ENCODE peak calls at places on chromosomes 3 and 15, in ten cellular contexts. R is breast epithelium, D is heart left ventricle, S is A549, U is vagina, F is esophagus squamous epithelium, O is adrenal gland, K is ovary, I is stomach, M is IMR-90. T is an unnamed sample.

GRCh38 chr3:10352146-10352911 is 31.4 kb upstream of the SEC13 start:
- DNase-seq in R (no peak), D (no peak), S (no peak), U (no peak), F (no peak), O (no peak), K (no peak), I (no peak), M (peak; percentile 98), T (no peak)

GRCh38 chr3:142275856-142276255 is 50.5 kb upstream of the GK5 start:
- DNase-seq in R (no peak), D (no peak), S (no peak), U (no peak), F (no peak), O (no peak), K (no peak), I (no peak), M (peak; percentile 96), T (no peak)

GRCh38 chr3:126023390-126023789 is 54.4 kb downstream of the ROPN1B start:
- DNase-seq in R (no peak), D (no peak), S (no peak), U (peak; percentile 84), F (no peak), O (no peak), K (no peak), I (no peak), M (no peak), T (peak; percentile 9)

GRCh38 chr3:101687142-101687931 is 819 bp upstream of the RPL24 start:
- DNase-seq in R (no peak), D (no peak), S (no peak), U (no peak), F (no peak), O (no peak), K (no peak), I (no peak), M (no peak), T (peak; percentile 33)

GRCh38 chr3:77079988-77080585 is 40.2 kb downstream of the ROBO2 start:
- DNase-seq in R (no peak), D (no peak), S (no peak), U (no peak), F (no peak), O (no peak), K (no peak), I (no peak), M (no peak), T (no peak)

GRCh38 chr15:56871180-56871579 is 47.3 kb upstream of the TCF12 start:
- DNase-seq in R (no peak), D (no peak), S (peak; percentile 18), U (no peak), F (no peak), O (no peak), K (no peak), I (no peak), M (peak; percentile 86), T (no peak)

GRCh38 chr15:89964555-89964954 is 36.6 kb upstream of the ZNF710 start:
- DNase-seq in R (no peak), D (no peak), S (no peak), U (no peak), F (no peak), O (peak; percentile 48), K (no peak), I (no peak), M (no peak), T (no peak)

GRCh38 chr15:77597804-77598453 is 34.8 kb downstream of the LINGO1 start:
- DNase-seq in R (no peak), D (no peak), S (no peak), U (no peak), F (no peak), O (no peak), K (no peak), I (no peak), M (no peak), T (no peak)

GRCh38 chr15:71752604-71753289 is 57.6 kb upstream of the NR2E3 start:
- DNase-seq in R (no peak), D (no peak), S (peak; percentile 93), U (no peak), F (no peak), O (peak; percentile 73), K (no peak), I (no peak), M (peak; percentile 94), T (no peak)

GRCh38 chr15:53458736-53459135 is 300.7 kb downstream of the WDR72 start:
- DNase-seq in R (no peak), D (no peak), S (no peak), U (no peak), F (no peak), O (no peak), K (no peak), I (no peak), M (no peak), T (no peak)

GRCh38 chr15:53457479-53457878 is 302.0 kb downstream of the WDR72 start:
- DNase-seq in R (no peak), D (no peak), S (no peak), U (no peak), F (no peak), O (no peak), K (no peak), I (no peak), M (no peak), T (no peak)

GRCh38 chr15:53454535-53454842 is 305.0 kb downstream of the WDR72 start:
- DNase-seq in R (no peak), D (no peak), S (no peak), U (no peak), F (no peak), O (no peak), K (no peak), I (no peak), M (no peak), T (no peak)

GRCh38 chr15:53453253-53454105 is 306.0 kb downstream of the WDR72 start:
- DNase-seq in R (no peak), D (no peak), S (no peak), U (no peak), F (no peak), O (no peak), K (no peak), I (peak; percentile 55), M (no peak), T (no peak)

GRCh38 chr15:53454843-53455721 is 304.4 kb downstream of the WDR72 start:
- DNase-seq in R (no peak), D (no peak), S (peak; percentile 29), U (no peak), F (no peak), O (no peak), K (no peak), I (no peak), M (no peak), T (no peak)
- TF ChIP-seq CTCF in R (no peak), D (no peak), S (no peak), U (no peak), F (no peak), O (no peak), K (no peak), I (no peak), M (no peak), T (no peak)

DNA sequence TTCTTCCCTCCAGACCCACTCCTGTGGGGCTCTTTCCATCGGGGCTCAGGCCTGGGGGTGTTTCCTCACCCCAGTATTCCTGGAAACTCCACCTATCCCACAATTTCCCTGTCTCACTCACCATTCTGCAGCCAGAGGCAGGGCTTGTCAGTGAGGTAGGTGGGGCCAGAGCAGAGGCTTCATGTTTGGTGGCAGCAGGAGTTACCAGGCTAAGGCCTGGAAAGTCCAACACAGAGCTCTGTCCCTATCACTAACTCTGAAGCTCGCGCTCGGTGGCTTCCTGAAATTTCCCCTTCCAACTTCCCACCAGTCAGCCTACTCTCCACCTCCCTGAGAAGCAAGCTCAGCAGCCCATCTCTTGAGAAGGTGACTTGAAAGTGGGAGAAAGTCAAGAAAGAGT is 44.2 kb downstream of the CDC25A start:
- DNase-seq in R (no peak), D (no peak), S (no peak), U (no peak), F (no peak), O (no peak), K (no peak), I (no peak), M (no peak), T (no peak)
- TF ChIP-seq POLR2A in R (no peak), D (no peak), S (no peak), U (no peak), F (no peak), O (no peak), K (no peak), I (no peak), M (no peak), T (no peak)

GRCh38 chr3:73733796-73734195 is 109.1 kb upstream of the PDZRN3 start:
- DNase-seq in R (no peak), D (no peak), S (no peak), U (no peak), F (no peak), O (no peak), K (no peak), I (no peak), M (no peak), T (no peak)

GRCh38 chr3:73727854-73728253 is 103.1 kb upstream of the PDZRN3 start:
- DNase-seq in R (no peak), D (no peak), S (no peak), U (no peak), F (no peak), O (no peak), K (no peak), I (no peak), M (no peak), T (no peak)

GRCh38 chr3:73727117-73727802 is 102.5 kb upstream of the PDZRN3 start:
- DNase-seq in R (no peak), D (no peak), S (no peak), U (no peak), F (no peak), O (peak; percentile 22), K (no peak), I (no peak), M (peak; percentile 83), T (no peak)

GRCh38 chr3:73734376-73734775 is 109.6 kb upstream of the PDZRN3 start:
- DNase-seq in R (no peak), D (no peak), S (no peak), U (no peak), F (no peak), O (no peak), K (no peak), I (no peak), M (no peak), T (no peak)

DNA sequence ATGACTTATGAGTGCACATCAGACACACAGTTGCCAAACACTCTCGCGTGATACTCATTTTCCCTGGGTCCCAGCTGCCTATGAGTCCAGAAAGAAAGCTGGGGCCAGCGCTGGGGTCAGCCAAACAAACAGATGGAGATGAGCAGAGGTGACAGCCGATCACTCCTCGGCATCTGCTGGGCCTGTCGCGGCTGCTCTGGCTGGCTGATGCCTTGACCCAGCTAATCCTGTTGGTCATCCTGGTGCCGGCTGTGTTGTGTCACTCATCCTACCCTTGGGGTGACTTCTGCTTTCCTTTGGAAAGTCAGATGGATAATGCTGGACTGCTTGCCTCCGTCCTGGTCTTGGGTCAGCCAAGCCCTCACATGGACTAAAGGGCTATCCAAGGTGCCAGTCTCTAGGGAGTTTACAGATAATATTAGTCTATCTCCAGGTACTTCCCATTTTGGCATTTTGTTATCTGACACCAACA is 105.3 kb upstream of the PDZRN3 start:
- DNase-seq in R (no peak), D (no peak), S (no peak), U (no peak), F (no peak), O (peak; percentile 37), K (no peak), I (peak; percentile 33), M (peak; percentile 28), T (no peak)
- H3K4me3 ChIP-seq in R (no peak overlapping the region), D (no peak overlapping the region), S (no peak overlapping the region), U (no peak overlapping the region), F (no peak overlapping the region), O (no peak overlapping the region), K (no peak overlapping the region), I (no peak overlapping the region), M (no peak overlapping the region), T (no peak overlapping the region)

GRCh38 chr3:197186887-197187588 is 111.4 kb downstream of the DLG1 start:
- DNase-seq in R (no peak), D (no peak), S (peak; percentile 4), U (no peak), F (no peak), O (no peak), K (no peak), I (no peak), M (peak; percentile 66), T (no peak)
- TF ChIP-seq CTCF in R (peak; percentile 41), D (peak; percentile 75), S (peak; percentile 82), U (peak; percentile 53), F (peak; percentile 68), O (peak; percentile 74), K (peak; percentile 59), I (peak; percentile 87), M (peak; percentile 82), T (no peak)